ENCODE peak calls at places on chromosome 2, in six cellular contexts. One of them, this sample, is unnamed.

GRCh38 chr2:66661253-66662173 is 226.6 kb downstream of the MEIS1 start:
- DNase-seq in ovary: no peak
- DNase-seq in testis: no peak
- DNase-seq in kidney: peak; percentile 44
- DNase-seq in K562: no peak
- DNase-seq in tibial artery: no peak
- DNase-seq in this sample: no peak

GRCh38 chr2:212646698-212647097 is 108.1 kb upstream of the ERBB4 start:
- DNase-seq in ovary: no peak
- DNase-seq in testis: no peak
- DNase-seq in kidney: no peak
- DNase-seq in K562: no peak
- DNase-seq in tibial artery: no peak
- DNase-seq in this sample: no peak

GRCh38 chr2:196166876-196167275 is 4.5 kb downstream of the STK17B start:
- DNase-seq in ovary: no peak
- DNase-seq in testis: no peak
- DNase-seq in kidney: no peak
- DNase-seq in K562: no peak
- DNase-seq in tibial artery: no peak
- DNase-seq in this sample: no peak

GRCh38 chr2:189791338-189792042 is 7.2 kb downstream of the PMS1 start:
- DNase-seq in ovary: no peak
- DNase-seq in testis: no peak
- DNase-seq in kidney: no peak
- DNase-seq in K562: no peak
- DNase-seq in tibial artery: no peak
- DNase-seq in this sample: no peak

GRCh38 chr2:55056024-55056521 is 5.8 kb upstream of the RTN4 start:
- DNase-seq in ovary: no peak
- DNase-seq in testis: no peak
- DNase-seq in kidney: no peak
- DNase-seq in K562: peak; percentile 49
- DNase-seq in tibial artery: peak; percentile 33
- DNase-seq in this sample: no peak

GRCh38 chr2:48026865-48027264 is 120.6 kb upstream of the FBXO11 start:
- DNase-seq in ovary: no peak
- DNase-seq in testis: no peak
- DNase-seq in kidney: no peak
- DNase-seq in K562: no peak
- DNase-seq in tibial artery: no peak
- DNase-seq in this sample: no peak

GRCh38 chr2:15967415-15968279 is 27.3 kb downstream of the MYCN start:
- DNase-seq in ovary: no peak
- DNase-seq in testis: no peak
- DNase-seq in kidney: no peak
- DNase-seq in K562: no peak
- DNase-seq in tibial artery: no peak
- DNase-seq in this sample: no peak

GRCh38 chr2:20212459-20212870 is 12.5 kb downstream of the SDC1 start:
- DNase-seq in ovary: peak; percentile 45
- DNase-seq in testis: no peak
- DNase-seq in kidney: peak; percentile 80
- DNase-seq in K562: no peak
- DNase-seq in tibial artery: no peak
- DNase-seq in this sample: no peak

GRCh38 chr2:38405917-38406596 is 29.0 kb upstream of the ATL2 start:
- DNase-seq in ovary: no peak
- DNase-seq in testis: no peak
- DNase-seq in kidney: no peak
- DNase-seq in K562: no peak
- DNase-seq in tibial artery: no peak
- DNase-seq in this sample: no peak

GRCh38 chr2:238389985-238390682 is 36.6 kb upstream of the ASB1 start:
- DNase-seq in ovary: no peak
- DNase-seq in testis: no peak
- DNase-seq in kidney: no peak
- DNase-seq in K562: no peak
- DNase-seq in tibial artery: no peak
- DNase-seq in this sample: no peak

GRCh38 chr2:241040811-241041334 is 42.5 kb downstream of the SNED1 start:
- DNase-seq in ovary: no peak
- DNase-seq in testis: no peak
- DNase-seq in kidney: no peak
- DNase-seq in K562: no peak
- DNase-seq in tibial artery: no peak
- DNase-seq in this sample: no peak

GRCh38 chr2:118850171-118850900 is 2.9 kb upstream of the EN1 start:
- DNase-seq in ovary: no peak
- DNase-seq in testis: no peak
- DNase-seq in kidney: no peak
- DNase-seq in K562: no peak
- DNase-seq in tibial artery: no peak
- DNase-seq in this sample: no peak

GRCh38 chr2:100881629-100882028 is 61.7 kb downstream of the NPAS2 start:
- DNase-seq in ovary: no peak
- DNase-seq in testis: peak; percentile 38
- DNase-seq in kidney: no peak
- DNase-seq in K562: no peak
- DNase-seq in tibial artery: no peak
- DNase-seq in this sample: no peak

GRCh38 chr2:120441744-120442471 is 96.0 kb downstream of the INHBB start:
- DNase-seq in ovary: no peak
- DNase-seq in testis: peak; percentile 48
- DNase-seq in kidney: peak; percentile 80
- DNase-seq in K562: no peak
- DNase-seq in tibial artery: no peak
- DNase-seq in this sample: peak; percentile 37

GRCh38 chr2:119249855-119250775 is 26.5 kb downstream of the STEAP3 start:
- DNase-seq in ovary: no peak
- DNase-seq in testis: no peak
- DNase-seq in kidney: no peak
- DNase-seq in K562: no peak
- DNase-seq in tibial artery: no peak
- DNase-seq in this sample: no peak

GRCh38 chr2:120517790-120518469 is 172.0 kb downstream of the INHBB start:
- DNase-seq in ovary: no peak
- DNase-seq in testis: no peak
- DNase-seq in kidney: no peak
- DNase-seq in K562: no peak
- DNase-seq in tibial artery: no peak
- DNase-seq in this sample: no peak

GRCh38 chr2:174024524-174025270 is 59.5 kb upstream of the SP3 start:
- DNase-seq in ovary: peak; percentile 84
- DNase-seq in testis: peak; percentile 89
- DNase-seq in kidney: peak; percentile 92
- DNase-seq in K562: no peak
- DNase-seq in tibial artery: peak; percentile 92
- DNase-seq in this sample: peak; percentile 85

GRCh38 chr2:186201371-186201770 is 284.7 kb upstream of the ZC3H15 start:
- DNase-seq in ovary: no peak
- DNase-seq in testis: no peak
- DNase-seq in kidney: no peak
- DNase-seq in K562: no peak
- DNase-seq in tibial artery: no peak
- DNase-seq in this sample: no peak

GRCh38 chr2:229221641-229222040 is 49.4 kb downstream of the PID1 start:
- DNase-seq in ovary: no peak
- DNase-seq in testis: no peak
- DNase-seq in kidney: no peak
- DNase-seq in K562: no peak
- DNase-seq in tibial artery: no peak
- DNase-seq in this sample: no peak
- H3K9me3 ChIP-seq in ovary: no peaks in the 10 kb centered on the region
- H3K9me3 ChIP-seq in testis: no peaks in the 10 kb centered on the region
- H3K9me3 ChIP-seq in kidney: no peaks in the 10 kb centered on the region
- H3K9me3 ChIP-seq in K562: no peaks in the 10 kb centered on the region
- H3K9me3 ChIP-seq in tibial artery: no peaks in the 10 kb centered on the region
- H3K9me3 ChIP-seq in this sample: no peaks in the 10 kb centered on the region

DNA sequence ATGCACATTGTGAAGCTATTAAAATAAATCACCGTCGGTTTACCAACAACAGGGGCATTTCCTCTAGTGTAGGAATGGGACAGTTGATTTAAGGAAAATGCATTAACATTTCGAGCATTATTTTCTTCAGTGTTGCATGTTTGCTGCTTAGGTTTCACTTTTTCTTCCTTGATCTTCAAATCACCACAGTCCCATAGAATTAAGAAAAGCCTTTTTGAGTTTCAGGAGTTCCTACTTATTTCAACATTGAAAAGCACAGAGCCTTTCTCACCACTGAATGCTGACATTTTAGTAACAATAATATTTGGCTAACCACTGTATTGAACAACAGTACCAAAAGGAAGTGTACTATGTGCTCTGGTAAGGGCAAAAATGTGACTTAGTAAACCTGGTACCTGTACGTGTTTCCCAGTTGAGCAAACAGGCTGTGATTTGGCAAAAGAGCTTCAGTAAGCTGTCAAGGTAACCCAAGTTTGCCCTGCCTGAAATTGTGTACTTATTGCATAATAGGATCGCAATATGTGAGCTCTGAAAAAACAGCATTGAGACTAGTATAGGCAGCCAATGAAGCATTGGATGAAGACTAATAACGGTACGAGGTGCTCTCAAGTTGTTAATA is 2.2 kb downstream of the LRRTM4 start:
- DNase-seq in ovary: no peak
- DNase-seq in testis: no peak
- DNase-seq in kidney: no peak
- DNase-seq in K562: no peak
- DNase-seq in tibial artery: no peak
- DNase-seq in this sample: no peak
- H3K9me3 ChIP-seq in ovary: no peaks in the 10 kb centered on the region
- H3K9me3 ChIP-seq in testis: no peaks in the 10 kb centered on the region
- H3K9me3 ChIP-seq in kidney: no peaks in the 10 kb centered on the region
- H3K9me3 ChIP-seq in K562: peaks cover 2% of the 10 kb centered on the region
- H3K9me3 ChIP-seq in tibial artery: no peaks in the 10 kb centered on the region
- H3K9me3 ChIP-seq in this sample: no peaks in the 10 kb centered on the region

GRCh38 chr2:169636440-169637097 is 52.4 kb downstream of the PPIG start:
- DNase-seq in ovary: no peak
- DNase-seq in testis: no peak
- DNase-seq in kidney: no peak
- DNase-seq in K562: no peak
- DNase-seq in tibial artery: no peak
- DNase-seq in this sample: no peak
- H3K9me3 ChIP-seq in ovary: no peaks in the 10 kb centered on the region
- H3K9me3 ChIP-seq in testis: no peaks in the 10 kb centered on the region
- H3K9me3 ChIP-seq in kidney: no peaks in the 10 kb centered on the region
- H3K9me3 ChIP-seq in K562: no peaks in the 10 kb centered on the region
- H3K9me3 ChIP-seq in tibial artery: no peaks in the 10 kb centered on the region
- H3K9me3 ChIP-seq in this sample: no peaks in the 10 kb centered on the region

GRCh38 chr2:85162746-85163301 is 29.6 kb downstream of the TCF7L1 start:
- DNase-seq in ovary: peak; percentile 17
- DNase-seq in testis: peak; percentile 57
- DNase-seq in kidney: no peak
- DNase-seq in K562: no peak
- DNase-seq in tibial artery: peak; percentile 36
- DNase-seq in this sample: peak; percentile 24

GRCh38 chr2:85166021-85166420 is 32.8 kb downstream of the TCF7L1 start:
- DNase-seq in ovary: no peak
- DNase-seq in testis: no peak
- DNase-seq in kidney: no peak
- DNase-seq in K562: no peak
- DNase-seq in tibial artery: no peak
- DNase-seq in this sample: no peak

GRCh38 chr2:85165291-85165690 is 32.1 kb downstream of the TCF7L1 start:
- DNase-seq in ovary: no peak
- DNase-seq in testis: no peak
- DNase-seq in kidney: no peak
- DNase-seq in K562: no peak
- DNase-seq in tibial artery: no peak
- DNase-seq in this sample: no peak

GRCh38 chr2:85161626-85161960 is 28.4 kb downstream of the TCF7L1 start:
- DNase-seq in ovary: no peak
- DNase-seq in testis: no peak
- DNase-seq in kidney: no peak
- DNase-seq in K562: no peak
- DNase-seq in tibial artery: no peak
- DNase-seq in this sample: no peak

GRCh38 chr2:85164145-85164559 is 31.0 kb downstream of the TCF7L1 start:
- DNase-seq in ovary: no peak
- DNase-seq in testis: no peak
- DNase-seq in kidney: no peak
- DNase-seq in K562: no peak
- DNase-seq in tibial artery: no peak
- DNase-seq in this sample: no peak
- H3K9me3 ChIP-seq in ovary: no peaks in the 10 kb centered on the region
- H3K9me3 ChIP-seq in testis: no peaks in the 10 kb centered on the region
- H3K9me3 ChIP-seq in kidney: no peaks in the 10 kb centered on the region
- H3K9me3 ChIP-seq in K562: no peaks in the 10 kb centered on the region
- H3K9me3 ChIP-seq in tibial artery: no peaks in the 10 kb centered on the region
- H3K9me3 ChIP-seq in this sample: no peaks in the 10 kb centered on the region

DNA sequence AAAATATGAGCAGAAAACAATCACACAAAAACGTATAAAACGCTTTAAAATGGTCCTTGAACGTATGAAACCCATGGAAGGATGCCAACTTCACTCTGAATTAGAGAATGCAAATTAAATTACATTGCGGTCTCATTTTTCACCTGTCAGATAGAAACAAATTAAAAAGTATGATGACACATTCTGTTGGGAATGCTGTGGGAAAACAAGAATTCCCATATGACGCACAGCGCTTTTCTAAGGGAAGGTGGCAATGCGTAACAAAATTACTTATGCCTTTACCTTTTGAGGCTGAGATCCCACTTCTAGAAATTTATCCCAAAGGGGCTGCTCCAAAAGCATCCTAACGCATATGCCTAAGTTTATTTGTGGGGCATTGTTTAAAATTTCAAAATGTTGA is 3.8 kb upstream of the RPS7 start:
- DNase-seq in ovary: no peak
- DNase-seq in testis: no peak
- DNase-seq in kidney: no peak
- DNase-seq in K562: no peak
- DNase-seq in tibial artery: no peak
- DNase-seq in this sample: no peak
- H3K9me3 ChIP-seq in ovary: no peaks in the 10 kb centered on the region
- H3K9me3 ChIP-seq in testis: no peaks in the 10 kb centered on the region
- H3K9me3 ChIP-seq in kidney: no peaks in the 10 kb centered on the region
- H3K9me3 ChIP-seq in K562: peaks cover 3% of the 10 kb centered on the region
- H3K9me3 ChIP-seq in tibial artery: no peaks in the 10 kb centered on the region
- H3K9me3 ChIP-seq in this sample: no peaks in the 10 kb centered on the region

DNA sequence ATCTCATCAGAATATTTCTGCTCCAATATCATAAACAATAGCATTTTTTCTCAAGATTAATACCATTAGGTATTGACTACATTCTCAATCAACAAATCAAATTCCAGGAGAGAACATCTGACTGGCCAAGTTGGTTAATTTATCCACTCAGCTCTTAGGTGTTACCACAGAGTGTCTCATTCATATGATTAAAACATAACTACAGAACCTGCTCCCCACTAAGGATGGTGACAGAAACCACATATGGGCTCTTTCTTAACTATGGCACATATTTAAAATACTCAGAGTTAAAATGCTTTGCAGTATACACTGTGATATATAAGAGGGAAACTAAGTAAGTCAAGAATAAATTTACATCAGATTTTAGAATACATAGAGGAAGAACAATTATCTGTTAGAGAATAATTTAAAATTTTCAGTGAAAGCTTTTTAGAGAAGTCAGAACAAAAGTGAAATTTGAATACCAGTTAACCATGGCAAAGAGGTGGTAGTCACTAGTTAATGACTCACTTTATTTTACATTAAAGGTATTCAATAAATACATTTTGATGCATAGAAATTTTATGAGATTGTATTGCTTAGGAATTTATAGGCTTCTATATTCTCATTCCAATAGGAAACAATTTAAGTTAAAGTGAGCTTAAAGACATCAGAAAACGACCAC is 1120.8 kb upstream of the TMEFF2 start:
- DNase-seq in ovary: no peak
- DNase-seq in testis: no peak
- DNase-seq in kidney: no peak
- DNase-seq in K562: no peak
- DNase-seq in tibial artery: no peak
- DNase-seq in this sample: no peak
- H3K9me3 ChIP-seq in ovary: no peaks in the 10 kb centered on the region
- H3K9me3 ChIP-seq in testis: no peaks in the 10 kb centered on the region
- H3K9me3 ChIP-seq in kidney: no peaks in the 10 kb centered on the region
- H3K9me3 ChIP-seq in K562: no peaks in the 10 kb centered on the region
- H3K9me3 ChIP-seq in tibial artery: no peaks in the 10 kb centered on the region
- H3K9me3 ChIP-seq in this sample: no peaks in the 10 kb centered on the region

This sample was measured in heart right ventricle.